ENCODE peak calls at places on chromosomes 7 and 10, in six cellular contexts. One of them, this sample, is unnamed.

GRCh38 chr7:137146552-137146961 is 197.0 kb downstream of the PTN start:
- DNase-seq in GM13977: no peak
- DNase-seq in breast epithelium: no peak
- DNase-seq in fibroblast of pulmonary artery: peak; percentile 56
- DNase-seq in hepatocyte: no peak
- DNase-seq in GM12865: no peak
- DNase-seq in this sample: no peak

GRCh38 chr10:131982185-131982756 is 548 bp upstream of the BNIP3 start:
- DNase-seq in GM13977: peak; percentile 76
- DNase-seq in breast epithelium: no peak
- DNase-seq in fibroblast of pulmonary artery: no peak
- DNase-seq in hepatocyte: no peak
- DNase-seq in GM12865: no peak
- DNase-seq in this sample: peak; percentile 69

GRCh38 chr10:12484945-12485805 is 135.8 kb downstream of the CAMK1D start:
- DNase-seq in GM13977: peak; percentile 84
- DNase-seq in breast epithelium: no peak
- DNase-seq in fibroblast of pulmonary artery: no peak
- DNase-seq in hepatocyte: no peak
- DNase-seq in GM12865: peak; percentile 91
- DNase-seq in this sample: peak; percentile 83

GRCh38 chr10:124357583-124357930 is 61.2 kb downstream of the OAT start:
- DNase-seq in GM13977: no peak
- DNase-seq in breast epithelium: no peak
- DNase-seq in fibroblast of pulmonary artery: no peak
- DNase-seq in hepatocyte: no peak
- DNase-seq in GM12865: no peak
- DNase-seq in this sample: no peak

GRCh38 chr7:102063736-102064135 is 222.9 kb upstream of the SH2B2 start:
- DNase-seq in GM13977: no peak
- DNase-seq in breast epithelium: no peak
- DNase-seq in fibroblast of pulmonary artery: peak; percentile 66
- DNase-seq in hepatocyte: peak; percentile 83
- DNase-seq in GM12865: no peak
- DNase-seq in this sample: no peak

GRCh38 chr10:59733321-59733720 is 19.9 kb downstream of the MRLN start:
- DNase-seq in GM13977: no peak
- DNase-seq in breast epithelium: no peak
- DNase-seq in fibroblast of pulmonary artery: no peak
- DNase-seq in hepatocyte: no peak
- DNase-seq in GM12865: no peak
- DNase-seq in this sample: no peak

GRCh38 chr7:47295606-47296005 is 286.3 kb downstream of the TNS3 start:
- DNase-seq in GM13977: no peak
- DNase-seq in breast epithelium: no peak
- DNase-seq in fibroblast of pulmonary artery: no peak
- DNase-seq in hepatocyte: no peak
- DNase-seq in GM12865: no peak
- DNase-seq in this sample: no peak

GRCh38 chr7:27781188-27781587 is 41.2 kb downstream of the TAX1BP1 start:
- DNase-seq in GM13977: no peak
- DNase-seq in breast epithelium: no peak
- DNase-seq in fibroblast of pulmonary artery: no peak
- DNase-seq in hepatocyte: no peak
- DNase-seq in GM12865: no peak
- DNase-seq in this sample: no peak

GRCh38 chr10:127570036-127570435 is 20.9 kb downstream of the NPS start:
- DNase-seq in GM13977: no peak
- DNase-seq in breast epithelium: no peak
- DNase-seq in fibroblast of pulmonary artery: no peak
- DNase-seq in hepatocyte: no peak
- DNase-seq in GM12865: no peak
- DNase-seq in this sample: no peak

GRCh38 chr7:74284781-74285259 is 4.4 kb upstream of the CLIP2 start:
- DNase-seq in GM13977: peak; percentile 69
- DNase-seq in breast epithelium: no peak
- DNase-seq in fibroblast of pulmonary artery: no peak
- DNase-seq in hepatocyte: peak; percentile 82
- DNase-seq in GM12865: peak; percentile 88
- DNase-seq in this sample: peak; percentile 72

GRCh38 chr10:89591796-89592271 is 53.2 kb downstream of the PANK1 start:
- DNase-seq in GM13977: no peak
- DNase-seq in breast epithelium: no peak
- DNase-seq in fibroblast of pulmonary artery: peak; percentile 29
- DNase-seq in hepatocyte: peak; percentile 65
- DNase-seq in GM12865: no peak
- DNase-seq in this sample: no peak

GRCh38 chr10:123537188-123537961 is 128.8 kb upstream of the GPR26 start:
- DNase-seq in GM13977: no peak
- DNase-seq in breast epithelium: peak; percentile 7
- DNase-seq in fibroblast of pulmonary artery: no peak
- DNase-seq in hepatocyte: no peak
- DNase-seq in GM12865: peak; percentile 62
- DNase-seq in this sample: peak; percentile 21

GRCh38 chr7:41383596-41383995 is 319.3 kb downstream of the INHBA start:
- DNase-seq in GM13977: no peak
- DNase-seq in breast epithelium: no peak
- DNase-seq in fibroblast of pulmonary artery: no peak
- DNase-seq in hepatocyte: no peak
- DNase-seq in GM12865: no peak
- DNase-seq in this sample: no peak

GRCh38 chr10:104393387-104393786 is 39.8 kb downstream of the CFAP58 start:
- DNase-seq in GM13977: no peak
- DNase-seq in breast epithelium: no peak
- DNase-seq in fibroblast of pulmonary artery: no peak
- DNase-seq in hepatocyte: no peak
- DNase-seq in GM12865: no peak
- DNase-seq in this sample: no peak

GRCh38 chr7:139016931-139017511 is 18.8 kb downstream of the ZC3HAV1L start:
- DNase-seq in GM13977: peak; percentile 80
- DNase-seq in breast epithelium: peak; percentile 31
- DNase-seq in fibroblast of pulmonary artery: peak; percentile 81
- DNase-seq in hepatocyte: peak; percentile 75
- DNase-seq in GM12865: peak; percentile 78
- DNase-seq in this sample: peak; percentile 84

GRCh38 chr10:117442944-117443676 is 67.9 kb upstream of the PDZD8 start:
- DNase-seq in GM13977: peak; percentile 75
- DNase-seq in breast epithelium: peak; percentile 39
- DNase-seq in fibroblast of pulmonary artery: peak; percentile 90
- DNase-seq in hepatocyte: peak; percentile 88
- DNase-seq in GM12865: peak; percentile 65
- DNase-seq in this sample: peak; percentile 81
- TF ChIP-seq CTCF in GM13977: peak; percentile 84
- TF ChIP-seq CTCF in breast epithelium: peak; percentile 55
- TF ChIP-seq CTCF in fibroblast of pulmonary artery: peak; percentile 82
- TF ChIP-seq CTCF in hepatocyte: peak; percentile 77
- TF ChIP-seq CTCF in GM12865: peak; percentile 82
- TF ChIP-seq CTCF in this sample: peak; percentile 62

GRCh38 chr7:50330701-50331100 is 26.2 kb downstream of the IKZF1 start:
- DNase-seq in GM13977: no peak
- DNase-seq in breast epithelium: no peak
- DNase-seq in fibroblast of pulmonary artery: no peak
- DNase-seq in hepatocyte: no peak
- DNase-seq in GM12865: no peak
- DNase-seq in this sample: no peak
- TF ChIP-seq CTCF in GM13977: no peak
- TF ChIP-seq CTCF in breast epithelium: no peak
- TF ChIP-seq CTCF in fibroblast of pulmonary artery: no peak
- TF ChIP-seq CTCF in hepatocyte: no peak
- TF ChIP-seq CTCF in GM12865: no peak
- TF ChIP-seq CTCF in this sample: no peak

GRCh38 chr7:155017834-155018233 is 14.9 kb upstream of the PAXIP1 start:
- DNase-seq in GM13977: no peak
- DNase-seq in breast epithelium: no peak
- DNase-seq in fibroblast of pulmonary artery: no peak
- DNase-seq in hepatocyte: no peak
- DNase-seq in GM12865: no peak
- DNase-seq in this sample: no peak
- TF ChIP-seq CTCF in GM13977: no peak
- TF ChIP-seq CTCF in breast epithelium: no peak
- TF ChIP-seq CTCF in fibroblast of pulmonary artery: no peak
- TF ChIP-seq CTCF in hepatocyte: no peak
- TF ChIP-seq CTCF in GM12865: no peak
- TF ChIP-seq CTCF in this sample: no peak

DNA sequence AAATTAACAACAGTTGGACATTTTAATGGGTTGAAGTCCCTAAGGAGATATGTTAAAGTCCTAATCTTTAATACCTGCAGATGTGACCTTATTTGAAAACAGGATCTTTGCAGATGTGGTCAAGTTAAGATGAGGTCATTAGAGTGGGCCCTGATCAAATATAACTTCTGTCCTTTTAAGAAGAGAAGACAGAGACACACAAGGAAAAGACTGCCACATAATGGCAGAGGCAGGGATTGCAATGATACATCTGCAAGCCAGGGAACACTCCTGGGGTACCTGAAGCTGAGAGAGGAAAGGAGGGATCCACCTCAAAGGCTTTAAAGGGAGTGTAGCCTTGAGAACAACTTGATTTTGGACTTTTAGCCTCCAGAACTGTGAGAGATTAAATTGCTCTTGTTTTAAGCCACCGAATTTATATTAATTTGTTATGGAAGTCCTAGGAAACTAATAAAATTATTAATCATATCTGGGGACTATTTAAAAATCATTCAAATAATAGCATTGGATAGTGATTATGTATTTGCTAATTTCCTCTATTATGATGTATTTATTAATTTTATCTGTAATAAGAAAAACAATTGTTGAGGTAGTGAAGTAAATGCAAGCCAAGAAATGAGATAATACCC is 700.0 kb upstream of the PCDH15 start:
- DNase-seq in GM13977: peak; percentile 2
- DNase-seq in breast epithelium: no peak
- DNase-seq in fibroblast of pulmonary artery: peak; percentile 34
- DNase-seq in hepatocyte: peak; percentile 49
- DNase-seq in GM12865: peak; percentile 43
- DNase-seq in this sample: peak; percentile 1
- TF ChIP-seq CTCF in GM13977: peak; percentile 77
- TF ChIP-seq CTCF in breast epithelium: no peak
- TF ChIP-seq CTCF in fibroblast of pulmonary artery: peak; percentile 59
- TF ChIP-seq CTCF in hepatocyte: peak; percentile 58
- TF ChIP-seq CTCF in GM12865: peak; percentile 53
- TF ChIP-seq CTCF in this sample: peak; percentile 58

DNA sequence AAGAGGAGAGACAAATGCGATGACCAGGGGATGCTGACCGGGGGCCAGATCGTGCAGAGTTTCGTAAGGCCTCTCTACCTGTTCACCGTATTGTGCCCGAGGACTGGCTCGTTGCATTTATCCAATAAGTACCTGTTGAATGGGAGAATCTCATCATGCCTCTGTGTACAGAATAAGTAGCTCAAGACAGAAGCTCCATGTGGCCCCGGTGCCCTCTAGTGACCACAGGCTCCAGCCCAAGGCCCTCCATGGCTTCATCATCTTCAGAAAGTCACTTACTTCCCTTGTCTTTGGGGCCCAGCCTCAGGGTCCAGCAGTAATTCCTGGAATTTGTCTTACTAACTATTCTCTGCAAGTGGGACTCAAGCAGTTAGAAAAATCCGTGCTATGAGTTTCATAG is 151.0 kb downstream of the CHN2 start:
- DNase-seq in GM13977: no peak
- DNase-seq in breast epithelium: no peak
- DNase-seq in fibroblast of pulmonary artery: peak; percentile 45
- DNase-seq in hepatocyte: peak; percentile 45
- DNase-seq in GM12865: peak; percentile 5
- DNase-seq in this sample: no peak
- TF ChIP-seq CTCF in GM13977: no peak
- TF ChIP-seq CTCF in breast epithelium: no peak
- TF ChIP-seq CTCF in fibroblast of pulmonary artery: peak; percentile 45
- TF ChIP-seq CTCF in hepatocyte: peak; percentile 44
- TF ChIP-seq CTCF in GM12865: peak; percentile 4
- TF ChIP-seq CTCF in this sample: no peak